ENCODE peak calls at places on chromosomes 2 and 18, in ten cellular contexts. M is GM18507; W is GM20000; H is kidney epithelial cell; A is GOT3; T is naive thymus-derived CD4-positive, alpha-beta T cell; C is HuH-7; Y is uterus; V is left ventricle myocardium inferior; S is endothelial cell. I is an unnamed sample.
A peak's percentile ranks its signal among the peaks of the same experiment; 100 is the strongest.

GRCh38 chr18:22194151-22194598 is 24.8 kb downstream of the GATA6 start:
- DNase-seq in M (no peak), W (no peak), H (no peak), A (no peak), T (no peak), C (peak; percentile 68), Y (no peak), V (no peak), S (peak; percentile 61), I (no peak)

GRCh38 chr2:157439792-157440186 is 4.1 kb downstream of the CYTIP start:
- DNase-seq in M (no peak), W (peak; percentile 20), H (no peak), A (no peak), T (no peak), C (no peak), Y (no peak), V (no peak), S (no peak), I (no peak)

GRCh38 chr2:162890690-162891311 is 52.2 kb upstream of the KCNH7 start:
- DNase-seq in M (no peak), W (peak; percentile 29), H (peak; percentile 18), A (peak; percentile 10), T (no peak), C (peak; percentile 10), Y (no peak), V (no peak), S (peak; percentile 30), I (no peak)

GRCh38 chr2:233044974-233045535 is 12.6 kb downstream of the NEU2 start:
- DNase-seq in M (no peak), W (no peak), H (no peak), A (no peak), T (no peak), C (no peak), Y (no peak), V (no peak), S (no peak), I (no peak)

GRCh38 chr2:46007412-46007811 is 289.8 kb upstream of the EPAS1 start:
- DNase-seq in M (no peak), W (no peak), H (no peak), A (no peak), T (no peak), C (no peak), Y (no peak), V (no peak), S (no peak), I (no peak)

GRCh38 chr2:175195012-175195411 is 13.5 kb upstream of the ATP5MC3 start:
- DNase-seq in M (no peak), W (no peak), H (no peak), A (no peak), T (no peak), C (no peak), Y (no peak), V (no peak), S (no peak), I (no peak)

GRCh38 chr18:1014496-1014895 is 109.8 kb downstream of the ADCYAP1 start:
- DNase-seq in M (no peak), W (no peak), H (no peak), A (no peak), T (no peak), C (no peak), Y (no peak), V (no peak), S (no peak), I (no peak)

GRCh38 chr2:9057939-9058761 is 54.7 kb upstream of the MBOAT2 start:
- DNase-seq in M (no peak), W (no peak), H (peak; percentile 56), A (no peak), T (no peak), C (no peak), Y (no peak), V (no peak), S (no peak), I (no peak)

GRCh38 chr2:164934790-164935466 is 20.4 kb downstream of the SLC38A11 start:
- DNase-seq in M (no peak), W (no peak), H (no peak), A (no peak), T (no peak), C (no peak), Y (no peak), V (no peak), S (no peak), I (no peak)

GRCh38 chr2:128438586-128438985 is 119.9 kb upstream of the HS6ST1 start:
- DNase-seq in M (no peak), W (no peak), H (no peak), A (no peak), T (no peak), C (no peak), Y (no peak), V (no peak), S (no peak), I (no peak)

GRCh38 chr2:72126186-72127100 is 21.2 kb downstream of the CYP26B1 start:
- DNase-seq in M (no peak), W (no peak), H (no peak), A (no peak), T (no peak), C (no peak), Y (no peak), V (no peak), S (no peak), I (peak; percentile 14)

GRCh38 chr18:25743661-25744151 is 346.7 kb downstream of the SS18 start:
- DNase-seq in M (no peak), W (no peak), H (no peak), A (no peak), T (no peak), C (no peak), Y (no peak), V (no peak), S (no peak), I (no peak)

GRCh38 chr18:7488571-7488970 is 78.5 kb upstream of the PTPRM start:
- DNase-seq in M (no peak), W (no peak), H (no peak), A (no peak), T (no peak), C (no peak), Y (no peak), V (no peak), S (no peak), I (no peak)

GRCh38 chr18:46677609-46678470 is 20.8 kb upstream of the LOXHD1 start:
- DNase-seq in M (no peak), W (peak; percentile 33), H (peak; percentile 35), A (no peak), T (no peak), C (peak; percentile 20), Y (no peak), V (no peak), S (no peak), I (no peak)

I was measured in heart left ventricle.